ENCODE peak calls at places on chromosomes 5 and 9, in nine cellular contexts. X is ascending aorta; R is Caco-2; H is lower lobe of right lung; P is naive thymus-derived CD4-positive, alpha-beta T cell; M is AG10803; V is pancreas; B is esophagus squamous epithelium; L is IMR-90. Y is an unnamed sample.

GRCh38 chr5:75047356-75047755 is 5.0 kb downstream of the GCNT4 start:
- DNase-seq in X (no peak), R (no peak), H (no peak), P (no peak), M (no peak), V (no peak), B (no peak), L (no peak), Y (no peak)

GRCh38 chr9:119868694-119869093 is 499.5 kb upstream of the BRINP1 start:
- DNase-seq in X (no peak), R (no peak), H (peak; percentile 61), P (no peak), M (no peak), V (no peak), B (no peak), L (no peak), Y (no peak)

GRCh38 chr9:137605146-137606004 is at the start of gene ARRDC1:
- DNase-seq in X (peak; percentile 97), R (peak; percentile 95), H (peak; percentile 98), P (peak; percentile 77), M (peak; percentile 91), V (peak; percentile 96), B (peak; percentile 92), L (peak; percentile 85), Y (peak; percentile 95)

GRCh38 chr9:91415290-91415689 is 8.3 kb downstream of the NFIL3 start:
- DNase-seq in X (no peak), R (no peak), H (no peak), P (no peak), M (no peak), V (no peak), B (no peak), L (no peak), Y (no peak)

GRCh38 chr5:39475055-39475454 is 50.3 kb upstream of the DAB2 start:
- DNase-seq in X (no peak), R (no peak), H (no peak), P (no peak), M (peak; percentile 83), V (no peak), B (no peak), L (no peak), Y (no peak)

GRCh38 chr5:5014836-5015235 is 125.3 kb upstream of the ADAMTS16 start:
- DNase-seq in X (no peak), R (no peak), H (no peak), P (no peak), M (peak; percentile 90), V (no peak), B (no peak), L (no peak), Y (no peak)

GRCh38 chr9:112091805-112092204 is 83.3 kb downstream of the SUSD1 start:
- DNase-seq in X (no peak), R (no peak), H (no peak), P (no peak), M (peak; percentile 35), V (no peak), B (no peak), L (peak; percentile 36), Y (no peak)

GRCh38 chr9:131334568-131335105 is 45.1 kb downstream of the PLPP7 start:
- DNase-seq in X (peak; percentile 79), R (no peak), H (peak; percentile 41), P (no peak), M (peak; percentile 14), V (peak; percentile 45), B (no peak), L (peak; percentile 38), Y (no peak)

GRCh38 chr5:107455111-107455544 is 215.6 kb downstream of the EFNA5 start:
- DNase-seq in X (no peak), R (peak; percentile 43), H (no peak), P (no peak), M (peak; percentile 28), V (no peak), B (no peak), L (peak; percentile 39), Y (no peak)

DNA sequence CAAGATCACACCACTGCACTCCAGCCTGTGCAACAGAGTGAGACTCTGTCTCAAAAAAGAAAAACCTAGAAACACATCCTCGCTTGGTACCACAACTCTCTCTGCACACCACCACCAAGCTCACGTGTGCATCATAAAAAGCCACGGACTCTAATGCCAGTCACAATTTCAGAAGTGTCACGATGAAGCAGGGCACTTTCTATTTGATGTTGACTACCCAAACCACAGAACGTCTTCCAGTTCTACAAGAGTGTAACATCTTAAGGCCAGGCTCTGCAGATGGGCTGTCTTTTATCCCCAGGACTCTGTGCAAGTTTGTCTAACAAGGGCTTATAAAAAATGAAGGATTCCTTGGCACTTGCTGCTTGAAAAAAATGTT is 22.9 kb downstream of the GFPT2 start:
- DNase-seq in X (no peak), R (no peak), H (no peak), P (no peak), M (no peak), V (no peak), B (no peak), L (no peak), Y (no peak)
- H3K4me3 ChIP-seq in X (no peak overlapping the region), R (no peak overlapping the region), H (no peak overlapping the region), P (no peak overlapping the region), M (peak overlapping the region; percentile 6), V (no peak overlapping the region), B (no peak overlapping the region), L (no peak overlapping the region), Y (no peak overlapping the region)

DNA sequence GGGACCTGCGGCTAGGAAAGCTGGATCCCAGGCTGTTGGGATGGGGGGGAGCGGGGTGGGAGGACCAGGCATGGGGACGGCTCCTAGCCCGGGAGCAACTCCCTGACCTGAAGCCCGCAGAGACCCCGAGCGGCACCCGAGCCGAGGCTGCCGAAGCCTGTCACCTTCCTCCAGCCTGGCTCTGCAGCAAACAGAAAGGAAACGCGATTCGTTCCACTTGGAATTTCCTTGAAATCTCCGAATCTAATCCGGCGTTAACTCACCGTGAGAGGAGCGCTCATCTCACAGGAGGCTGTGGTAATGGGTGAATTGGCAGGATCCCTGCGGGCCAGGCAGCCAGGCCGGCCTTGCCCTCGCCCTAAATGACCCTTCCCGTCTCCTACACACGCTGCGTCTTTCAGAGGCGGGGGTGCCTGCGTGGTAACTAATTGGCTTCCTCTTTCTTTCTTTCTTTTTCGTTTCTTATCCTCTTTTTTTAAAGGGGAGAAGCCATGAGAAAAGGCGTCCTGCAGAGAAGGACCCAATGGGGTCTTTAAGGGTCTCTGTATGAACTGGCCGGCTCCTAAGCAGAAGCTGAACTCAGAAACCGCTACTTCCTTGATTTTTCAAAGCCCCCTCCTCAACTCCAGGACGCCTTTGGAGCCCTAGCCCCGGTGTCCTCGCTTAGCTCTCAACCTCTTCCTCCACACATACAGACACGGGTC is 8.5 kb downstream of the PAX5 start:
- DNase-seq in X (no peak), R (no peak), H (no peak), P (no peak), M (no peak), V (no peak), B (no peak), L (no peak), Y (no peak)
- H3K4me3 ChIP-seq in X (peak overlapping the region; percentile 54), R (no peak overlapping the region), H (peak overlapping the region; percentile 50), P (peak overlapping the region; percentile 11), M (peak overlapping the region; percentile 49), V (no peak overlapping the region), B (peak overlapping the region; percentile 38), L (no peak overlapping the region), Y (no peak overlapping the region)

GRCh38 chr9:117703538-117703937 is 665 bp upstream of the TLR4 start:
- DNase-seq in X (no peak), R (no peak), H (no peak), P (no peak), M (peak; percentile 26), V (no peak), B (no peak), L (no peak), Y (no peak)

GRCh38 chr9:117705386-117705785 is 1.2 kb downstream of the TLR4 start:
- DNase-seq in X (no peak), R (no peak), H (no peak), P (no peak), M (no peak), V (no peak), B (no peak), L (no peak), Y (no peak)

GRCh38 chr9:117704597-117704996 is 394 bp downstream of the TLR4 start:
- DNase-seq in X (no peak), R (no peak), H (no peak), P (no peak), M (no peak), V (no peak), B (no peak), L (no peak), Y (no peak)

GRCh38 chr9:117706421-117707150 is 2.4 kb downstream of the TLR4 start:
- DNase-seq in X (no peak), R (no peak), H (no peak), P (no peak), M (peak; percentile 22), V (no peak), B (no peak), L (no peak), Y (no peak)

DNA sequence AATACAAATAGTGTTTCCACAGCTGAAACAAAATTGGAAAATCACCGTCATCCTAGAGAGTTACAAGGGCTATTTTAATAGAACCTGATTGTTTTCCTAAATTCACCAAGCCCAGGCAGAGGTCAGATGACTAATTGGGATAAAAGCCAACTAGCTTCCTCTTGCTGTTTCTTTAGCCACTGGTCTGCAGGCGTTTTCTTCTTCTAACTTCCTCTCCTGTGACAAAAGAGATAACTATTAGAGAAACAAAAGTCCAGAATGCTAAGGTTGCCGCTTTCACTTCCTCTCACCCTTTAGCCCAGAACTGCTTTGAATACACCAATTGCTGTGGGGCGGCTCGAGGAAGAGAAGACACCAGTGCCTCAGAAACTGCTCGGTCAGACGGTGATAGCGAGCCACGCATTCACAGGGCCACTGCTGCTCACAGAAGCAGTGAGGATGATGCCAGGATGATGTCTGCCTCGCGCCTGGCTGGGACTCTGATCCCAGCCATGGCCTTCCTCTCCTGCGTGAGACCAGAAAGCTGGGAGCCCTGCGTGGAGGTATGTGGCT is at the start of gene TLR4:
- DNase-seq in X (peak; percentile 84), R (no peak), H (peak; percentile 74), P (peak; percentile 17), M (peak; percentile 71), V (peak; percentile 48), B (no peak), L (no peak), Y (peak; percentile 51)
- H3K4me3 ChIP-seq in X (peak within 1 kb of the TSS; percentile 69), R (no peak within 1 kb of the TSS), H (peak within 1 kb of the TSS; percentile 62), P (no peak within 1 kb of the TSS), M (peak within 1 kb of the TSS; percentile 63), V (no peak within 1 kb of the TSS), B (peak within 1 kb of the TSS; percentile 39), L (no peak within 1 kb of the TSS), Y (peak within 1 kb of the TSS; percentile 3)

GRCh38 chr9:68975644-68976043 is 38.3 kb downstream of the PRKACG start:
- DNase-seq in X (no peak), R (no peak), H (no peak), P (no peak), M (no peak), V (no peak), B (no peak), L (no peak), Y (no peak)

GRCh38 chr9:68974901-68975300 is 39.0 kb downstream of the PRKACG start:
- DNase-seq in X (no peak), R (no peak), H (no peak), P (no peak), M (no peak), V (no peak), B (no peak), L (no peak), Y (no peak)

GRCh38 chr9:68973619-68974018 is 40.3 kb downstream of the PRKACG start:
- DNase-seq in X (no peak), R (no peak), H (no peak), P (no peak), M (no peak), V (no peak), B (no peak), L (no peak), Y (no peak)

GRCh38 chr9:68978054-68978453 is 35.9 kb downstream of the PRKACG start:
- DNase-seq in X (no peak), R (no peak), H (no peak), P (no peak), M (no peak), V (no peak), B (no peak), L (no peak), Y (no peak)

GRCh38 chr9:68974431-68974830 is 39.5 kb downstream of the PRKACG start:
- DNase-seq in X (no peak), R (no peak), H (no peak), P (no peak), M (no peak), V (no peak), B (no peak), L (no peak), Y (no peak)
- H3K4me3 ChIP-seq in X (peak overlapping the region; percentile 35), R (no peak overlapping the region), H (peak overlapping the region; percentile 47), P (no peak overlapping the region), M (no peak overlapping the region), V (no peak overlapping the region), B (peak overlapping the region; percentile 1), L (no peak overlapping the region), Y (no peak overlapping the region)